ENCODE peak calls at places on chromosomes 2 and 18, in six cellular contexts. X, V, C, O, J and S are unnamed samples.

GRCh38 chr2:105409717-105410116 is 10.9 kb upstream of the FHL2 start:
- DNase-seq in V (peak), O (no peak), X (peak), C (no peak), J (peak), S (peak)

GRCh38 chr2:219252900-219253752 is at the start of gene TUBA4B:
- DNase-seq in O (peak), X (peak), C (no peak), J (no peak), V (no peak), S (peak)

GRCh38 chr2:213216461-213216860 is 65.0 kb upstream of the IKZF2 start:
- DNase-seq in J (no peak), O (no peak), V (no peak), X (peak), C (no peak), S (no peak)

GRCh38 chr2:146853741-146854444 is 990.9 kb upstream of the ACVR2A start:
- DNase-seq in C (no peak), X (peak), J (no peak), V (no peak), O (no peak), S (no peak)

GRCh38 chr2:55175254-55176093 is 56.6 kb downstream of the CLHC1 start:
- DNase-seq in X (peak), C (no peak), V (no peak), O (no peak), J (peak), S (no peak)

GRCh38 chr2:160507464-160507863 is 13.9 kb upstream of the RBMS1 start:
- DNase-seq in X (no peak), V (no peak), C (no peak), J (no peak), O (no peak), S (no peak)

GRCh38 chr2:173706936-173707335 is 258.2 kb downstream of the SP3 start:
- DNase-seq in V (no peak), X (no peak), O (no peak), J (no peak), C (no peak), S (no peak)

GRCh38 chr2:177264539-177265385 is at the start of gene NFE2L2:
- DNase-seq in X (peak), V (peak), O (peak), C (peak), J (no peak), S (peak)

GRCh38 chr2:106886916-106887758 is 1.2 kb upstream of the ST6GAL2 start:
- DNase-seq in O (no peak), C (peak), X (peak), V (no peak), J (no peak), S (peak)

GRCh38 chr18:62450546-62451395 is 72.1 kb upstream of the ZCCHC2 start:
- DNase-seq in X (peak), V (peak), J (peak), C (no peak), O (peak), S (no peak)

GRCh38 chr2:27282892-27283291 is 663 bp downstream of the TRIM54 start:
- DNase-seq in J (no peak), C (no peak), O (no peak), X (no peak), V (no peak), S (no peak)

GRCh38 chr2:210899131-210899530 is 342.7 kb downstream of the CPS1 start:
- DNase-seq in V (no peak), O (no peak), J (no peak), C (no peak), X (no peak), S (no peak)

GRCh38 chr2:119943058-119943457 is 69.8 kb upstream of the EPB41L5 start:
- DNase-seq in V (no peak), O (no peak), X (peak), J (no peak), C (no peak), S (no peak)

GRCh38 chr2:226427538-226428307 is 371.9 kb downstream of the IRS1 start:
- DNase-seq in X (peak), C (no peak), V (no peak), O (no peak), J (peak), S (no peak)

GRCh38 chr2:107719141-107719540 is 107.6 kb upstream of the RGPD4 start:
- DNase-seq in V (no peak), O (no peak), X (no peak), C (no peak), J (no peak), S (no peak)